ENCODE peak calls at places on chromosomes 7 and 10, in seven cellular contexts. I is sigmoid colon, H is GM12878, L is suprapubic skin, T is stomach, F is upper lobe of left lung, V is GM23338. O is an unnamed sample.

GRCh38 chr7:114047889-114048288 is 129.1 kb upstream of the PPP1R3A start:
- DNase-seq in T (no peak), V (no peak), L (no peak), H (no peak), I (no peak), F (no peak), O (no peak)

GRCh38 chr7:22962775-22963358 is 51.1 kb downstream of the HYCC1 start:
- DNase-seq in V (no peak), I (no peak), F (no peak), T (no peak), L (no peak), H (no peak), O (no peak)

GRCh38 chr10:118401708-118402107 is 59.6 kb upstream of the FAM204A start:
- DNase-seq in L (no peak), F (no peak), I (no peak), H (no peak), T (no peak), V (no peak), O (no peak)

GRCh38 chr10:3757638-3758490 is 27.1 kb downstream of the KLF6 start:
- DNase-seq in V (no peak), L (no peak), I (no peak), F (no peak), H (peak), T (no peak), O (no peak)

GRCh38 chr10:122323188-122323587 is 51.3 kb upstream of the PLEKHA1 start:
- DNase-seq in F (no peak), L (no peak), V (no peak), H (no peak), T (no peak), I (no peak), O (no peak)

GRCh38 chr7:38335490-38336135 is 62.2 kb upstream of the TARP start:
- DNase-seq in I (peak), H (peak), L (peak), T (peak), F (peak), V (peak), O (no peak)

GRCh38 chr7:28799619-28800018 is 158.5 kb downstream of the TRIL start:
- DNase-seq in F (no peak), H (no peak), T (no peak), V (no peak), L (no peak), I (no peak), O (no peak)

GRCh38 chr10:80471715-80472233 is 17.7 kb downstream of the TSPAN14 start:
- DNase-seq in I (no peak), T (no peak), V (no peak), H (no peak), L (no peak), F (no peak), O (no peak)

GRCh38 chr7:140312141-140312846 is 86.0 kb downstream of the SLC37A3 start:
- DNase-seq in T (no peak), F (no peak), I (no peak), L (no peak), V (no peak), H (no peak), O (no peak)

GRCh38 chr7:128792471-128793183 is 859 bp downstream of the CCDC136 start:
- DNase-seq in H (no peak), F (no peak), I (peak), V (no peak), T (no peak), L (peak), O (no peak)

GRCh38 chr7:43591551-43592180 is 8.8 kb downstream of the STK17A start:
- DNase-seq in F (no peak), L (no peak), I (no peak), V (peak), H (no peak), T (no peak), O (no peak)

GRCh38 chr7:2100278-2101205 is 132.2 kb downstream of the MAD1L1 start:
- DNase-seq in L (no peak), H (peak), I (no peak), T (no peak), V (no peak), F (peak), O (no peak)

GRCh38 chr7:157474685-157475084 is 137.9 kb downstream of the DNAJB6 start:
- DNase-seq in V (peak), H (no peak), I (peak), L (no peak), F (no peak), T (peak), O (no peak)

GRCh38 chr10:118694848-118695247 is 59.9 kb downstream of the CACUL1 start:
- DNase-seq in V (no peak), F (no peak), L (no peak), I (no peak), T (no peak), H (no peak), O (no peak)

GRCh38 chr10:68163735-68164134 is 54.4 kb downstream of the MYPN start:
- DNase-seq in L (no peak), F (no peak), I (no peak), T (no peak), V (no peak), H (peak), O (no peak)

GRCh38 chr7:75617634-75618234 is 121.0 kb downstream of the HIP1 start:
- DNase-seq in H (peak), I (peak), V (no peak), L (peak), T (peak), F (no peak), O (no peak)

GRCh38 chr10:50536617-50537252 is 87.0 kb downstream of the SGMS1 start:
- DNase-seq in V (no peak), F (no peak), T (no peak), H (no peak), L (no peak), I (no peak), O (no peak)

GRCh38 chr10:47361293-47361692 is 13.1 kb downstream of the RBP3 start:
- DNase-seq in F (no peak), T (peak), L (peak), V (peak), H (no peak), I (no peak), O (no peak)

GRCh38 chr10:124606822-124607221 is 137.4 kb downstream of the FAM53B start:
- DNase-seq in L (no peak), I (no peak), H (no peak), F (no peak), T (no peak), V (no peak), O (no peak)

GRCh38 chr7:14414274-14414986 is 425.0 kb upstream of the ETV1 start:
- DNase-seq in F (no peak), H (no peak), L (no peak), V (no peak), I (no peak), T (no peak), O (no peak)

GRCh38 chr7:74452748-74453320 is 872 bp upstream of the GTF2IRD1 start:
- DNase-seq in T (no peak), F (no peak), L (no peak), H (no peak), V (no peak), I (peak), O (no peak)

GRCh38 chr7:27181176-27181520 is 3.9 kb downstream of the HOXA11 start:
- DNase-seq in I (peak), L (peak), V (no peak), T (no peak), H (no peak), F (no peak), O (no peak)

GRCh38 chr7:137728426-137728825 is 118.3 kb downstream of the DGKI start:
- DNase-seq in F (no peak), H (no peak), L (no peak), T (no peak), I (no peak), V (no peak), O (no peak)

GRCh38 chr10:31645786-31646185 is 282.8 kb downstream of the ARHGAP12 start:
- DNase-seq in T (no peak), F (no peak), H (no peak), L (no peak), V (no peak), I (no peak), O (no peak)

GRCh38 chr7:107913846-107914245 is 22.9 kb downstream of the DLD start:
- DNase-seq in F (no peak), T (no peak), I (no peak), V (no peak), H (no peak), L (no peak), O (no peak)

GRCh38 chr10:77037735-77038411 is 599.7 kb downstream of the KCNMA1 start:
- DNase-seq in L (no peak), F (no peak), H (no peak), T (no peak), I (no peak), V (peak), O (no peak)

GRCh38 chr10:132062641-132063390 is 2.9 kb upstream of the JAKMIP3 start:
- DNase-seq in F (no peak), H (no peak), T (no peak), V (no peak), L (peak), I (no peak), O (no peak)

GRCh38 chr10:33617381-33617780 is 282.9 kb upstream of the NRP1 start:
- DNase-seq in H (no peak), I (no peak), F (no peak), V (no peak), L (no peak), T (no peak), O (no peak)

GRCh38 chr7:18045171-18045570 is 17.5 kb upstream of the PRPS1L1 start:
- DNase-seq in H (no peak), T (no peak), I (no peak), L (no peak), V (no peak), F (no peak), O (no peak)

GRCh38 chr7:55512635-55513034 is 59.7 kb downstream of the VOPP1 start:
- DNase-seq in I (no peak), V (no peak), L (no peak), F (no peak), H (no peak), T (no peak), O (no peak)

GRCh38 chr7:55515569-55516279 is 56.6 kb downstream of the VOPP1 start:
- DNase-seq in H (no peak), T (no peak), L (no peak), V (no peak), I (no peak), F (no peak), O (no peak)

GRCh38 chr7:55513849-55514248 is 58.5 kb downstream of the VOPP1 start:
- DNase-seq in V (no peak), I (no peak), H (no peak), F (no peak), L (no peak), T (no peak), O (no peak)

GRCh38 chr7:55516399-55516798 is 55.9 kb downstream of the VOPP1 start:
- DNase-seq in F (no peak), V (no peak), I (no peak), H (no peak), L (no peak), T (no peak), O (no peak)

DNA sequence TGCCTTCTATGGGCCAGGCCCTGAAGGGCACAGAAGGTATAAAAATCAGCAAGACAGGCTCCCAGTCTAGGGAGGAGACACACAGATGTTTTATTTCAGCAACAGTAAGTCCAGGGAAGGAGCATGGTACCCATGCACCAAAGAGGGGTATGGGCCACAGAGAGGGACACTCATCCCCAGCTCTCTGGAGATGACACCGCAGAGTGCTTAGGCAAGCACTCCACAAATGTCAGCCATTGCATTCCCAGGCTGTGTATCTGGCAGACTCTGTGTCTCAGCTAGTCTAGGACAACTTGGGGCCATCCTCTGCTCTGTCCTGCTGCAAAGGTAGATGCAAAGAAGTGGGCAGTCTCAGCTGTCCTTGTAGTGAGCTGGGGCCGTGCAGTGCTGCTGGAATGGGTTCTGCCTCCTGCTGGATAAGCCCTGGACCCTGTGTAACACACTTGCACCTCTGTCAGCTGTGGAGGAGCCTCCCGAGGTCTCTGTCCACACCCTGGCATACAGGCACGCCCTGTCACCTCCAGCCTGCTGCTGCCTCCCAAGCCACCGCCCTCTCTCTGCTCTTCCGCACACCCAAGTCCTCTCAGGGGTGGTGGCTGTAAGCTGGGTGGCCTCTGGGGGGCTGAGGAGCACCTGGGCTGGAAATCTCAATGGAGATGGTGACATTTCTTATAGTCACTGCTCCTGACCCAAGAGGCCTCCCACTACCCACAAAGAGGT is 57.6 kb downstream of the VOPP1 start:
- DNase-seq in I (no peak), F (no peak), H (no peak), L (no peak), V (no peak), T (no peak), O (no peak)
- H3K4me3 ChIP-seq in I (no peak), F (no peak), H (peak), L (no peak), V (no peak), T (peak), O (no peak)

GRCh38 chr10:78215645-78216044 is 182.0 kb downstream of the RPS24 start:
- DNase-seq in L (peak), I (peak), V (no peak), F (peak), H (no peak), T (no peak), O (no peak)
- TF ChIP-seq POLR2AphosphoS5 in L (no peak), I (peak), V (no peak), F (no peak), H (no peak), T (no peak), O (no peak)

DNA sequence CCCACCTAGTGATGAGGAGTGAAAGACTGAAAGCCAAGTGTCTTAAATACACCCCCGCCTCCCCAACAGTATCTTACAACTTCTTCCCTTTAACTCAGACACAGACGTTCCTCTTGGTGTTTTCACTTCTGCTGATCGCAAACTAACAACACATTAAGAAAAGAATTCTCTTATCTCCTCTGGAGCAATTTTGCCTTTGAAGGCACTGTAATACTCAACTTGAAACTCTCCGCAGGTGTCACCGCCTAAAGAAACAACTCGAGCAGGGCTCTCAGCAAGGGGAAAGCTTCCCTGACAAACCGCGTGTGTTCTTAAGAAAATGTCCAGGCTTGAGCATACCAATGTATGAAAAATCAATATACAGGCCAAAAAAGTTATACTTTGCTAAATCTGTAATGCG is 445 bp downstream of the SEMA3C start:
- DNase-seq in F (no peak), I (no peak), T (no peak), L (no peak), H (no peak), V (peak), O (no peak)
- H3K27ac ChIP-seq in F (peak), I (peak), T (peak), L (peak), H (no peak), V (peak), O (no peak)

GRCh38 chr7:117673839-117674238 is 194.0 kb downstream of the CFTR start:
- DNase-seq in I (no peak), T (no peak), V (no peak), F (no peak), L (no peak), H (no peak), O (peak)

GRCh38 chr7:117672433-117672832 is 192.6 kb downstream of the CFTR start:
- DNase-seq in L (no peak), I (no peak), F (no peak), H (no peak), T (no peak), V (no peak), O (no peak)

GRCh38 chr7:117673367-117673766 is 193.5 kb downstream of the CFTR start:
- DNase-seq in V (peak), L (no peak), I (no peak), F (peak), T (peak), H (no peak), O (no peak)

GRCh38 chr7:117675519-117676137 is 195.8 kb downstream of the CFTR start:
- DNase-seq in V (no peak), L (no peak), I (no peak), F (no peak), H (no peak), T (no peak), O (no peak)

GRCh38 chr7:117674617-117675016 is 194.8 kb downstream of the CFTR start:
- DNase-seq in T (no peak), F (no peak), V (peak), H (no peak), L (no peak), I (no peak), O (no peak)
- H3K4me3 ChIP-seq in T (no peak), F (no peak), V (no peak), H (no peak), L (no peak), I (no peak), O (no peak)

GRCh38 chr7:6480323-6480660 is 32.5 kb upstream of the DAGLB start:
- DNase-seq in I (no peak), H (no peak), V (no peak), L (no peak), T (no peak), F (no peak), O (no peak)

GRCh38 chr7:6475433-6476186 is 27.9 kb upstream of the DAGLB start:
- DNase-seq in I (no peak), H (no peak), T (no peak), V (no peak), F (no peak), L (no peak), O (no peak)

GRCh38 chr7:6478186-6478585 is 30.4 kb upstream of the DAGLB start:
- DNase-seq in F (no peak), T (no peak), L (no peak), H (no peak), V (no peak), I (no peak), O (no peak)

GRCh38 chr7:6479067-6479466 is 31.3 kb upstream of the DAGLB start:
- DNase-seq in L (no peak), V (no peak), F (no peak), H (no peak), I (no peak), T (no peak), O (no peak)

GRCh38 chr7:6476596-6477374 is 29.0 kb upstream of the DAGLB start:
- DNase-seq in V (no peak), H (no peak), T (no peak), L (no peak), I (no peak), F (no peak), O (no peak)
- TF ChIP-seq POLR2AphosphoS5 in V (no peak), H (no peak), T (no peak), L (no peak), I (no peak), F (no peak), O (no peak)

GRCh38 chr10:96636546-96636945 is 49.7 kb upstream of the TM9SF3 start:
- DNase-seq in V (no peak), T (no peak), I (no peak), F (no peak), L (no peak), H (no peak), O (no peak)
- H3K27ac ChIP-seq in V (no peak), T (no peak), I (no peak), F (no peak), L (no peak), H (no peak), O (no peak)

GRCh38 chr10:61899045-61899444 is 2.5 kb upstream of the ARID5B start:
- DNase-seq in I (no peak), V (no peak), L (no peak), F (no peak), T (no peak), H (no peak), O (peak)
- H3K4me3 ChIP-seq in I (no peak), V (peak), L (peak), F (no peak), T (no peak), H (peak), O (peak)

GRCh38 chr10:43362191-43362839 is 9.1 kb upstream of the FXYD4 start:
- DNase-seq in V (peak), I (peak), L (peak), H (peak), T (peak), F (peak), O (no peak)
- TF ChIP-seq POLR2AphosphoS5 in V (peak), I (no peak), L (no peak), H (peak), T (peak), F (no peak), O (no peak)